ENCODE peak calls at places on chromosomes 7 and 10, in seven cellular contexts. S is H54, A is adrenal gland, Z is IMR-90, Q is prostate gland, X is endothelial cell of umbilical vein, R is A549. V is an unnamed sample.

GRCh38 chr7:100571829-100572116 is 1.9 kb downstream of the SAP25 start:
- DNase-seq in S (no peak), A (no peak), Z (no peak), Q (no peak), X (no peak), R (no peak), V (no peak)

GRCh38 chr10:24009115-24009514 is 199.8 kb upstream of the KIAA1217 start:
- DNase-seq in S (no peak), A (no peak), Z (no peak), Q (no peak), X (no peak), R (no peak), V (no peak)

GRCh38 chr10:43118631-43119415 is 19.4 kb upstream of the CSGALNACT2 start:
- DNase-seq in S (no peak), A (no peak), Z (no peak), Q (no peak), X (no peak), R (no peak), V (no peak)

GRCh38 chr7:154505362-154505761 is 453.2 kb downstream of the DPP6 start:
- DNase-seq in S (no peak), A (no peak), Z (no peak), Q (no peak), X (no peak), R (no peak), V (no peak)

GRCh38 chr10:70602665-70603438 is at the start of gene PRF1:
- DNase-seq in S (no peak), A (no peak), Z (no peak), Q (no peak), X (no peak), R (no peak), V (no peak)

GRCh38 chr7:87534072-87534471 is 58.6 kb upstream of the ABCB4 start:
- DNase-seq in S (no peak), A (no peak), Z (no peak), Q (no peak), X (no peak), R (no peak), V (no peak)

GRCh38 chr7:17781491-17782215 is 158.6 kb downstream of the SNX13 start:
- DNase-seq in S (no peak), A (no peak), Z (peak), Q (no peak), X (peak), R (no peak), V (no peak)

GRCh38 chr10:29720149-29720548 is 85.4 kb upstream of the SVIL start:
- DNase-seq in S (no peak), A (no peak), Z (no peak), Q (no peak), X (no peak), R (no peak), V (no peak)

GRCh38 chr10:5071411-5072198 is 22.6 kb upstream of the AKR1C3 start:
- DNase-seq in S (no peak), A (peak), Z (peak), Q (peak), X (peak), R (peak), V (peak)

DNA sequence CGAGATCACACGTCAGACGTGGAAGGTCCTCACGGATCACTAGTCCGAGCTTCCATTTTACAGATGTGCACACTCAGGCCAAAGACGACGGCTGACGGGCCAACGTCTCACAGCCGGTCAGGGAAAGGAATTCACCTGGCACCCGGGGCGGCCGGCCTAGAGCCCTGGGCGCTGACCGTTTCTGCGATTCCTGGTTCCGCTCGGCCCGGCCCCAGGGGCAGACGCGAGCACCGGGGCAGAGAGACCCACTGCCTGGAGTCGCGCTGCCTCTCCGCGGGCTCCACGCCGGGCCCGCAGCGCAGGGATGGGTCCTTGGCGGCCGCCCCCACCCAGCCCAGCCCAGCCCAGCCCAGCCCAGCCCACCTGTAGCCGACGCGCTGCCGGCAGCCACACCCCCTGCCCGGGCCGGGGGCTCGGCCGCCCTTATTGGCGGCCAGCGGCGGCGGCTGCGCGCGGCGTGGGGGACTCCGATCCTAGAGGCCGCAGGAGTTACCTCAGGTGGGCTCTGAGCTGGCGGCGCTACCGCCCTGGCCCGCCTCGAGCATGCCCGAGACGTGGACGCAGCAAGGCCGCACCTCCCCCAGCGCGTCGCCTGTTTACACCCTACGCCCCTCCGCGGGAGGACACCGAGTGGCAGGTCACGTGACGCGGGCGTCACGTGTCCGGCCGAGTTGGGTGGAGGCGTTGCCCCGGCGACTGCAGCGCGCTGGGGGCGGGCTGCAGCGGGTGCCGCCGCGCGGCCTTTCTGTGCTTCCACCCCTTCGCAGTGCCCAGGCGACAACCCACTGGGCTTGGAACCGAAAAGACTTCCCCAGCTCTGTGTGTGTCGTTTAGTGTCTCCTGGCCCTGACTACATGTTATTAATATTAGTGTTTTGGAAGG is 78.1 kb downstream of the ZFAND4 start:
- DNase-seq in S (peak), A (peak), Z (peak), Q (peak), X (peak), R (peak), V (peak)
- TF ChIP-seq POLR2A in S (peak), A (peak), Z (no peak), Q (peak), X (peak), R (peak), V (peak)

DNA sequence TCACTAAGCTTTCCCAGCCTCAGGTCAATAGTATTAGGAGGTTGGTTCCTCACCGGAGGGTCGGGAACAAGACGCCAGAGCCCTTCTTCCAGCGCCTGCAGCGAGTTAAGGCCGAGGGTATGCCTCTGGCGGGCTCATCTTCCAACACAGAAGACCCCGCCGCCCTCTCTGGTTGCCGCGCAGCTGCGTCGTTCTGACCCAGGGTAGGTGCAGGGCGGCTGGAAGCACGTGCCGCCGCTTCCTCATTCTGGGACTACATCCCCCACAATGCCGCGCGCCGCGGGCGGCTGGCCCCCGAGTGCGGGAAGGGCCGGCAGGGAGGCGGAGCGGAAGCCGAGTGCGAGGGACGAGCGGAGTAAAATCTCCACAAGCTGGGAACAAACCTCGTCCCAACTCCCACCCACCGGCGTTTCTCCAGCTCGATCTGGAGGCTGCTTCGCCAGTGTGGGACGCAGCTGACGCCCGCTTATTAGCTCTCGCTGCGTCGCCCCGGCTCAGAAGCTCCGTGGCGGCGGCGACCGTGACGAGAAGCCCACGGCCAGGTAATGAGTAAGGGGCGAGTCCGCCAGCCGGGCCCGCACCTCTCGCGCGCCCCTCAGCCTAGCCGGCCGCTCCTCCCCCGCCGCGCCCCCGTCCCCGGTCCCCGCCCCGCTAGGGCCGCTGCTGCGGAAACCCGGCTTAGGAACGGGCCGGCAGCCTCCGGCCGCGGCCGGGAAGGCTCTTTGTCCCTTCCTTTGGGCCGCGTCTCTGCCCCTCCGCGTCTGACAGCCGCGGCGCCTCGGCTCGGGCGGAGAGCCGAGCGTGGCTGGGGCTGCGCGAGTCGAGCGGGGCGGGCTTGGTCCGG is at the start of gene CCDC126:
- DNase-seq in S (peak), A (peak), Z (peak), Q (peak), X (peak), R (peak), V (peak)
- TF ChIP-seq POLR2A in S (peak), A (peak), Z (peak), Q (peak), X (peak), R (peak), V (no peak)

DNA sequence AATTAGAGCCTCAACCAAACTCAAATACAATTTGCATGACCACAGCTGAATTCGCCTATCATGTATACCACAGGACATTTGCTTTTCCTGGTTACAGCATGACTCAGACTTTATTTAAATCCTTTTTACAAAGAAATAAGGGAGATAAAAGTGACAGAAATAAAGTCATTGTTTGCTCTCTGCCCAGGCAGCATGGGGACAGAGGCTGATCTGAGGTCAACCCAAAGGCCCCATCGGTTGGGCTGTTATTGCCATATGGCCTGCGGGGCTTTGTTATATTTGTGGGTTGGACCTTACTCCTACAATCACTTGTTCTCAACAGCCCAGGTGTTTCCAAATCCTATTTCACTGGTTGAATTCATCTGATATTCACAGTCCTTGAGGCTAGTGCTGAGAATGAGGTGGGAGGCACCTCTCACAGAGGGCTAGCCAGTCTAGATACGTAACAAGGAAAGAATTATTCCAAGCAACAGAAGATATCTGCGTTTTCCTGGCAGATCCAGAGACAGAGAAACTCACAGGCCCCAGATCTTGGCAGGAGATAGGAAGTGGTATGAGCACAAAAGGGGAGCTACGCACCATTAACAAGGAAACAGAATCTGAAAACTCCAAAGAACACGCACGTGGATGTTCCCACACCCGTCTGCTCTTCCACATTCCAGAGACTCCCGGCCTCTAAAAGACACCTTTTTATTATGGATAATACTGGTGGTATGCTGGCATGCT is 117.3 kb downstream of the HIPK2 start:
- DNase-seq in S (no peak), A (no peak), Z (no peak), Q (peak), X (no peak), R (no peak), V (no peak)
- TF ChIP-seq POLR2A in S (no peak), A (no peak), Z (no peak), Q (no peak), X (no peak), R (no peak), V (no peak)

DNA sequence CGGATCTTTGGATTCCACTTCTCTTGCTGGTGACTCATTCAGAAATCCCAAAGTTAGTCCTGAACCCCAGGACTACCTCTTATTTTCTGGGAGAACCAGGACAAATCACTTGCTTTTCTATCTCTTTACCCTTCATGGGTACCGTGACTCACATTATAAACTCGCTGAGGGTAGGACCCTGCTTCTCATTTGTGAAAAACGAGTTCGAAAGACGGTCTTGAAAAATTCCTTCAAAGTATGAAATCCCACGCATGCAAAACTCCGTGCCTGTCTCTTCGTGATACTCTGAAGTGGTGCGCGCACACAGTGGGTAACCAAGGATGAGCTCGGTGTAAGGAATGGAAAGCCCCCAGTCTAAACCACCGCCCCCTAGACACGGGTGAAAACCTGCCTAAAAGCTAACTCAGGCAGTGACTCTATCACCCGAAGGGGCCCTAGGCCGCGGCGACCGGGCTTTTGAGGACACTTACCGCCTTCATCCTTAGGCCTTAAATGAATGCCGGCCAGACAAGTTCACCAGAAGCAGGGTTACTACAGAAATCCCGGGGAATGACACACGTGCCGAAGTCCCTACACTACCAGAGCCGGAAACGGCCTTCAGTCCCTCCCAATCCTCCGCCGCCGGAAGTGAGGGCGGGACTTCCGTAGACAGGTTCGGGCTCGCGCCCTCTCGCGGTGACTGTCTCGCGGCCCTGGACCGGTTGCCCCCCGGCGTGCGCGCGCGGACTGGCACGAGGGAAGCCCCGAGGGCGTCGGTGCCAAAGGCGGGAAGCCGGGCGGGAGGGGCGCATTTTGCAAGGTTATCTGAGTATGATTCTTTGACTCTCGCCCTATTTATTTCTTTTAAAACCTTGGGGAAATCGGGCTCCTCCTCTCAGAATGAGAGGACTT is at the start of gene NOC3L:
- DNase-seq in S (peak), A (peak), Z (peak), Q (peak), X (peak), R (peak), V (peak)
- TF ChIP-seq POLR2A in S (peak), A (no peak), Z (peak), Q (peak), X (peak), R (peak), V (peak)

GRCh38 chr10:104085801-104086400 is at the start of gene COL17A1:
- DNase-seq in S (no peak), A (no peak), Z (no peak), Q (no peak), X (no peak), R (no peak), V (no peak)
- TF ChIP-seq POLR2A in S (no peak), A (no peak), Z (no peak), Q (no peak), X (no peak), R (no peak), V (no peak)